ENCODE peak calls at places on chromosomes 16 and 17, in seven cellular contexts. I is NCI-H2171, V is Caco-2, Y is uterus, F is astrocyte of the hippocampus, M is cardiac muscle cell, T is germinal center. C is an unnamed sample.

GRCh38 chr17:32267690-32268205 is 2.1 kb downstream of the RHBDL3 start:
- DNase-seq in V (no peak), F (no peak), Y (no peak), I (no peak), T (no peak), M (peak), C (no peak)

GRCh38 chr16:4675864-4676786 is 17.2 kb upstream of the NUDT16L1 start:
- DNase-seq in Y (no peak), T (no peak), V (no peak), M (peak), I (no peak), F (no peak), C (no peak)

GRCh38 chr16:54928421-54929089 is 2.1 kb upstream of the IRX5 start:
- DNase-seq in T (no peak), F (no peak), V (peak), I (peak), Y (peak), M (no peak), C (no peak)

GRCh38 chr16:67326472-67327309 is at the start of the genes KCTD19 and LRRC36:
- DNase-seq in M (peak), V (peak), T (peak), Y (peak), F (peak), I (peak), C (no peak)

GRCh38 chr16:67459066-67459857 is 21.7 kb downstream of the ATP6V0D1 start:
- DNase-seq in Y (peak), V (no peak), M (peak), T (no peak), I (no peak), F (no peak), C (no peak)

GRCh38 chr17:13885953-13886889 is 183.1 kb upstream of the COX10 start:
- DNase-seq in M (peak), I (no peak), F (no peak), V (no peak), T (no peak), Y (no peak), C (no peak)

GRCh38 chr17:65158622-65159021 is 21.5 kb downstream of the RGS9 start:
- DNase-seq in I (no peak), M (no peak), F (no peak), Y (no peak), V (no peak), T (no peak), C (no peak)

GRCh38 chr17:74345433-74346241 is 16.0 kb downstream of the BTBD17 start:
- DNase-seq in V (no peak), M (no peak), Y (no peak), I (no peak), F (peak), T (no peak), C (no peak)

GRCh38 chr17:82832411-82832810 is 7.4 kb downstream of the ZNF750 start:
- DNase-seq in M (no peak), Y (no peak), V (no peak), I (no peak), F (no peak), T (no peak), C (peak)

GRCh38 chr16:80751167-80751566 is 53.2 kb downstream of the CDYL2 start:
- DNase-seq in V (no peak), M (no peak), I (no peak), Y (no peak), F (no peak), T (no peak), C (no peak)

GRCh38 chr16:86854058-86854621 is 275.8 kb downstream of the FOXL1 start:
- DNase-seq in T (no peak), F (no peak), Y (no peak), M (no peak), V (no peak), I (no peak), C (no peak)

GRCh38 chr16:81237282-81237681 is 1.2 kb upstream of the BCO1 start:
- DNase-seq in Y (peak), F (peak), T (no peak), I (no peak), M (no peak), V (no peak), C (no peak)

GRCh38 chr17:4527552-4527951 is 27.6 kb downstream of the MYBBP1A start:
- DNase-seq in M (no peak), T (no peak), F (no peak), V (no peak), Y (no peak), I (no peak), C (no peak)

GRCh38 chr17:76251478-76252039 is 11.3 kb upstream of the RNF157 start:
- DNase-seq in Y (no peak), F (no peak), I (no peak), M (no peak), T (no peak), V (no peak), C (peak)

GRCh38 chr16:10678655-10679054 is 16.1 kb downstream of the TEKT5 start:
- DNase-seq in F (no peak), I (peak), Y (no peak), M (no peak), V (no peak), T (no peak), C (no peak)

GRCh38 chr17:78476973-78477372 is 98.5 kb downstream of the PGS1 start:
- DNase-seq in M (no peak), F (no peak), V (peak), I (no peak), Y (no peak), T (no peak), C (no peak)

GRCh38 chr16:82088483-82088882 is 53.4 kb downstream of the HSD17B2 start:
- DNase-seq in T (no peak), M (no peak), V (no peak), F (no peak), Y (peak), I (no peak), C (no peak)

GRCh38 chr17:83177611-83178532 is 98.5 kb downstream of the METRNL start:
- DNase-seq in V (no peak), I (no peak), T (no peak), Y (peak), F (no peak), M (no peak), C (peak)

GRCh38 chr17:13520899-13521572 is 80.7 kb downstream of the HS3ST3A1 start:
- DNase-seq in I (no peak), Y (no peak), V (no peak), T (no peak), M (no peak), F (peak), C (no peak)

GRCh38 chr16:49620158-49620867 is 235.6 kb downstream of the ZNF423 start:
- DNase-seq in V (no peak), Y (peak), T (no peak), I (no peak), F (peak), M (peak), C (peak)

GRCh38 chr17:17140590-17140980 is 65.5 kb downstream of the PLD6 start:
- DNase-seq in T (no peak), V (no peak), M (no peak), Y (no peak), I (no peak), F (peak), C (no peak)

GRCh38 chr17:49741009-49741691 is 22.8 kb downstream of the FAM117A start:
- DNase-seq in Y (no peak), M (no peak), V (no peak), F (peak), T (no peak), I (no peak), C (no peak)

GRCh38 chr17:1050996-1051925 is 54.3 kb downstream of the TIMM22 start:
- DNase-seq in I (no peak), V (no peak), F (no peak), Y (no peak), T (no peak), M (no peak), C (no peak)

GRCh38 chr16:73018796-73019455 is 29.0 kb downstream of the ZFHX3 start:
- DNase-seq in M (peak), Y (no peak), I (no peak), V (no peak), T (no peak), F (no peak), C (no peak)

GRCh38 chr17:77531002-77531401 is 390.2 kb downstream of the SEC14L1 start:
- DNase-seq in T (no peak), M (no peak), I (no peak), V (no peak), Y (no peak), F (no peak), C (no peak)

GRCh38 chr17:68705331-68706166 is 104.4 kb upstream of the FAM20A start:
- DNase-seq in Y (no peak), V (no peak), F (no peak), I (no peak), T (no peak), M (no peak), C (no peak)

GRCh38 chr17:6442775-6443174 is 1.5 kb upstream of the PIMREG start:
- DNase-seq in T (no peak), F (no peak), M (no peak), V (no peak), Y (no peak), I (no peak), C (no peak)

GRCh38 chr16:22123146-22123545 is 30.8 kb downstream of the VWA3A start:
- DNase-seq in Y (no peak), M (no peak), I (no peak), F (no peak), T (peak), V (no peak), C (no peak)

GRCh38 chr16:10581507-10581906 is 1.1 kb upstream of the EMP2 start:
- DNase-seq in I (no peak), T (no peak), M (no peak), F (no peak), Y (no peak), V (no peak), C (no peak)

GRCh38 chr17:72683506-72684404 is 408.7 kb downstream of the SLC39A11 start:
- DNase-seq in T (no peak), F (peak), I (peak), M (peak), V (peak), Y (no peak), C (peak)

GRCh38 chr17:76264425-76264754 is 758 bp upstream of the UBALD2 start:
- DNase-seq in M (no peak), V (no peak), I (no peak), T (no peak), Y (no peak), F (no peak), C (no peak)

GRCh38 chr17:72682597-72682996 is 409.9 kb downstream of the SLC39A11 start:
- DNase-seq in I (no peak), V (no peak), Y (no peak), T (no peak), M (no peak), F (no peak), C (no peak)

GRCh38 chr16:55701442-55702319 is 45.9 kb downstream of the SLC6A2 start:
- DNase-seq in T (peak), V (peak), Y (peak), M (peak), I (peak), F (peak), C (no peak)

GRCh38 chr16:66728117-66728787 is 23.2 kb downstream of the DYNC1LI2 start:
- DNase-seq in Y (peak), M (peak), T (peak), V (peak), I (peak), F (peak), C (no peak)

GRCh38 chr16:28610595-28611270 is 889 bp upstream of the SULT1A1 start:
- DNase-seq in M (no peak), I (no peak), Y (no peak), V (no peak), T (no peak), F (no peak), C (no peak)

GRCh38 chr17:42285346-42286050 is 2.8 kb upstream of the STAT5A start:
- DNase-seq in V (no peak), I (no peak), Y (peak), M (no peak), F (no peak), T (no peak), C (peak)

GRCh38 chr16:3155972-3156371 is 21.1 kb downstream of the ZNF213 start:
- DNase-seq in M (no peak), Y (no peak), I (no peak), V (no peak), T (no peak), F (no peak), C (no peak)

GRCh38 chr17:75875182-75875939 is 3.0 kb downstream of the TRIM47 start:
- DNase-seq in I (no peak), M (no peak), V (no peak), Y (no peak), F (peak), T (no peak), C (peak)

C was measured in RWPE2.